ENCODE peak calls at places on chromosome 15, in seven cellular contexts. G, R, S, I, M, N and W are unnamed samples.
A peak's percentile ranks its signal among the peaks of the same experiment; 100 is the strongest.

GRCh38 chr15:28110416-28110975 is 11.4 kb upstream of the OCA2 start:
- DNase-seq in R (no peak), N (peak; percentile 29), G (no peak), M (no peak), I (no peak), S (no peak), W (no peak)

GRCh38 chr15:100880139-100880896 is 687 bp downstream of the ALDH1A3 start:
- DNase-seq in R (no peak), N (no peak), S (no peak), I (no peak), G (no peak), M (no peak), W (no peak)

GRCh38 chr15:94294556-94294955 is 63.2 kb downstream of the MCTP2 start:
- DNase-seq in S (no peak), N (no peak), I (no peak), G (no peak), M (no peak), R (no peak), W (no peak)

GRCh38 chr15:76100361-76100760 is 40.6 kb downstream of the TMEM266 start:
- DNase-seq in M (no peak), R (no peak), N (no peak), S (no peak), G (no peak), I (no peak), W (no peak)

GRCh38 chr15:58988011-58988785 is 735 bp downstream of the RNF111 start:
- DNase-seq in N (peak; percentile 67), R (peak; percentile 42), S (peak; percentile 74), M (peak; percentile 92), G (peak; percentile 50), I (peak; percentile 43), W (no peak)

GRCh38 chr15:35437157-35437556 is 108.8 kb downstream of the DPH6 start:
- DNase-seq in G (no peak), S (no peak), I (no peak), R (no peak), M (no peak), N (no peak), W (no peak)

GRCh38 chr15:98798375-98798893 is 150.1 kb downstream of the IGF1R start:
- DNase-seq in S (no peak), N (no peak), I (no peak), M (no peak), R (no peak), G (no peak), W (no peak)

GRCh38 chr15:57098896-57099295 is 180.5 kb downstream of the TCF12 start:
- DNase-seq in S (no peak), I (no peak), M (no peak), G (no peak), N (no peak), R (no peak), W (no peak)

GRCh38 chr15:90174140-90174891 is 26.8 kb upstream of the SEMA4B start:
- DNase-seq in S (peak; percentile 79), I (peak; percentile 86), G (no peak), M (peak; percentile 91), N (peak; percentile 91), R (no peak), W (no peak)

GRCh38 chr15:90266485-90266884 is 1.0 kb downstream of the NGRN start:
- DNase-seq in G (no peak), N (no peak), R (no peak), M (no peak), S (no peak), I (no peak), W (no peak)

GRCh38 chr15:82532991-82533481 is 7.2 kb downstream of the RPS17 start:
- DNase-seq in R (no peak), S (no peak), I (no peak), M (peak; percentile 75), N (no peak), G (no peak), W (no peak)

GRCh38 chr15:97745481-97746071 is 214.9 kb upstream of the ARRDC4 start:
- DNase-seq in N (no peak), I (no peak), R (peak; percentile 9), S (no peak), M (no peak), G (peak; percentile 54), W (no peak)

GRCh38 chr15:38651328-38652038 is 86.9 kb upstream of the RASGRP1 start:
- DNase-seq in S (no peak), I (no peak), G (peak; percentile 78), N (no peak), R (peak; percentile 66), M (no peak), W (no peak)

GRCh38 chr15:69976366-69976994 is 121.2 kb downstream of the TLE3 start:
- DNase-seq in I (no peak), M (no peak), R (peak; percentile 45), N (no peak), G (peak; percentile 66), S (no peak), W (no peak)

GRCh38 chr15:36896949-36897348 is 203.4 kb downstream of the MEIS2 start:
- DNase-seq in I (no peak), N (no peak), R (no peak), S (no peak), M (no peak), G (no peak), W (no peak)

GRCh38 chr15:76342382-76343201 is 6.0 kb downstream of the ISL2 start:
- DNase-seq in S (no peak), M (no peak), I (no peak), G (no peak), N (no peak), R (no peak), W (no peak)

GRCh38 chr15:96421211-96421610 is 90.7 kb downstream of the NR2F2 start:
- DNase-seq in R (no peak), G (no peak), N (no peak), M (no peak), S (no peak), I (no peak), W (peak; percentile 53)

GRCh38 chr15:41873711-41874110 is 20.1 kb downstream of the SPTBN5 start:
- DNase-seq in M (no peak), G (no peak), I (no peak), S (no peak), N (no peak), R (no peak), W (no peak)

GRCh38 chr15:39508536-39508935 is 72.3 kb upstream of the THBS1 start:
- DNase-seq in S (no peak), G (no peak), I (no peak), M (no peak), N (no peak), R (no peak), W (no peak)

GRCh38 chr15:33737687-33738606 is 230.3 kb upstream of the CHRM5 start:
- DNase-seq in N (no peak), G (peak; percentile 31), I (no peak), M (no peak), S (no peak), R (peak; percentile 11), W (no peak)

GRCh38 chr15:39918688-39919385 is 1.2 kb downstream of the GPR176 start:
- DNase-seq in R (no peak), G (no peak), M (no peak), N (no peak), S (no peak), I (no peak), W (no peak)

GRCh38 chr15:49855917-49856637 is 235.2 kb downstream of the DTWD1 start:
- DNase-seq in M (no peak), R (no peak), N (peak; percentile 23), I (no peak), G (no peak), S (no peak), W (no peak)

GRCh38 chr15:68470049-68470738 is 38.2 kb upstream of the ITGA11 start:
- DNase-seq in I (no peak), G (no peak), N (no peak), S (no peak), R (no peak), M (no peak), W (no peak)

GRCh38 chr15:75043509-75044257 is 20.3 kb downstream of the PPCDC start:
- DNase-seq in N (peak; percentile 99), S (peak; percentile 96), R (no peak), M (peak; percentile 98), I (peak; percentile 96), G (no peak), W (no peak)

GRCh38 chr15:42499888-42500609 is 4.6 kb downstream of the SNAP23 start:
- DNase-seq in S (peak; percentile 18), G (no peak), R (no peak), M (no peak), N (no peak), I (no peak), W (no peak)

DNA sequence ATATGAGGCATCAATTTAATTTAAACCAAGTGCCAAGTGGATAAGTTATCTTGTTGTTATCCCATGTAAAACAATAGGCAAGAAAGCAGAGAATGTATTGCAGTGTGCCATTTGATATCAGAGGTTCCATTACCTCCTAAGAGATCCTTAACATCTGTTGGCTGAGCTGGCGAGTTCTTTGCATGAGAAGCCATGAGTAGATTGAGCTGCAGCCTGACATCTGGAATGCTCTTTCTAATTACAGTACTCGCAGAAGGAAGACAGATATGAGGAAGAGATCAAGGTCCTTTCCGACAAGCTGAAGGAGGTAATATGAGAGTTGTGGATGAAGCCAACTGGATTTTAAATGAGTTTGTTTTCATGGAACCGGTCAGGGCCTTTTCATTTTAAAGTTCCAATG is 19.4 kb downstream of the TPM1 start:
- DNase-seq in I (no peak), R (no peak), M (no peak), S (no peak), N (no peak), G (no peak), W (no peak)
- H3K27ac ChIP-seq in I (no peak overlapping the region), R (no peak overlapping the region), M (no peak overlapping the region), S (peak overlapping the region; percentile 24), N (no peak overlapping the region), G (no peak overlapping the region), W (no peak overlapping the region)

GRCh38 chr15:64532921-64533320 is 72.5 kb downstream of the ZNF609 start:
- DNase-seq in I (no peak), N (no peak), S (no peak), G (peak; percentile 62), M (no peak), R (no peak), W (no peak)

GRCh38 chr15:64530472-64530871 is 70.1 kb downstream of the ZNF609 start:
- DNase-seq in R (no peak), N (no peak), S (no peak), G (no peak), I (no peak), M (no peak), W (no peak)

GRCh38 chr15:64532515-64532914 is 72.1 kb downstream of the ZNF609 start:
- DNase-seq in M (no peak), G (peak; percentile 52), I (no peak), S (no peak), R (no peak), N (no peak), W (no peak)

GRCh38 chr15:64535460-64536243 is 75.3 kb downstream of the ZNF609 start:
- DNase-seq in S (no peak), G (no peak), I (no peak), M (no peak), N (no peak), R (no peak), W (no peak)

GRCh38 chr15:64536244-64536836 is 76.0 kb downstream of the ZNF609 start:
- DNase-seq in R (no peak), M (no peak), I (no peak), G (peak; percentile 33), S (no peak), N (no peak), W (peak; percentile 60)
- H3K27ac ChIP-seq in R (no peak overlapping the region), M (no peak overlapping the region), I (no peak overlapping the region), G (peak overlapping the region; percentile 75), S (no peak overlapping the region), N (no peak overlapping the region), W (peak overlapping the region; percentile 61)

GRCh38 chr15:93041159-93041547 is 47.9 kb downstream of the RGMA start:
- DNase-seq in I (no peak), R (no peak), S (peak; percentile 7), M (peak; percentile 26), G (no peak), N (no peak), W (no peak)
- H3K27ac ChIP-seq in I (no peak overlapping the region), R (no peak overlapping the region), S (no peak overlapping the region), M (no peak overlapping the region), G (no peak overlapping the region), N (no peak overlapping the region), W (no peak overlapping the region)

GRCh38 chr15:44308415-44308814 is 19.9 kb downstream of the GOLM2 start:
- DNase-seq in N (no peak), R (no peak), G (no peak), M (no peak), S (no peak), I (no peak), W (no peak)
- H3K27ac ChIP-seq in N (no peak overlapping the region), R (no peak overlapping the region), G (no peak overlapping the region), M (no peak overlapping the region), S (no peak overlapping the region), I (no peak overlapping the region), W (no peak overlapping the region)